ENCODE peak calls at places on chromosome 21, in five cellular contexts. One of them, this sample, is unnamed.

GRCh38 chr21:35111531-35111930 is 62.4 kb upstream of the RUNX1 start:
- DNase-seq in fibroblast of mammary gland: no peak
- DNase-seq in choroid plexus epithelial cell: no peak
- DNase-seq in astrocyte: no peak
- DNase-seq in lower lobe of right lung: no peak
- DNase-seq in this sample: no peak

GRCh38 chr21:31502537-31503143 is 156.9 kb upstream of the SOD1 start:
- DNase-seq in astrocyte: no peak
- DNase-seq in choroid plexus epithelial cell: no peak
- DNase-seq in fibroblast of mammary gland: no peak
- DNase-seq in lower lobe of right lung: no peak
- DNase-seq in this sample: no peak

GRCh38 chr21:38343691-38344090 is 86.9 kb downstream of the KCNJ15 start:
- DNase-seq in fibroblast of mammary gland: peak; percentile 50
- DNase-seq in choroid plexus epithelial cell: peak; percentile 17
- DNase-seq in lower lobe of right lung: peak; percentile 76
- DNase-seq in astrocyte: peak; percentile 79
- DNase-seq in this sample: peak; percentile 62

GRCh38 chr21:37166733-37167132 is 93.7 kb downstream of the TTC3 start:
- DNase-seq in fibroblast of mammary gland: no peak
- DNase-seq in choroid plexus epithelial cell: no peak
- DNase-seq in lower lobe of right lung: no peak
- DNase-seq in astrocyte: no peak
- DNase-seq in this sample: no peak

GRCh38 chr21:36288651-36289243 is 31.2 kb upstream of the MORC3 start:
- DNase-seq in choroid plexus epithelial cell: peak; percentile 44
- DNase-seq in lower lobe of right lung: no peak
- DNase-seq in astrocyte: peak; percentile 12
- DNase-seq in fibroblast of mammary gland: peak; percentile 3
- DNase-seq in this sample: no peak

GRCh38 chr21:26966978-26967913 is at the start of gene ADAMTS5:
- DNase-seq in choroid plexus epithelial cell: peak; percentile 63
- DNase-seq in fibroblast of mammary gland: peak; percentile 82
- DNase-seq in lower lobe of right lung: peak; percentile 47
- DNase-seq in astrocyte: peak; percentile 43
- DNase-seq in this sample: no peak

GRCh38 chr21:34336756-34337391 is 26.9 kb upstream of the KCNE2 start:
- DNase-seq in astrocyte: no peak
- DNase-seq in choroid plexus epithelial cell: peak; percentile 81
- DNase-seq in lower lobe of right lung: no peak
- DNase-seq in fibroblast of mammary gland: no peak
- DNase-seq in this sample: no peak

GRCh38 chr21:46477765-46478164 is 19.1 kb downstream of the DIP2A start:
- DNase-seq in astrocyte: peak; percentile 36
- DNase-seq in lower lobe of right lung: no peak
- DNase-seq in choroid plexus epithelial cell: peak; percentile 61
- DNase-seq in fibroblast of mammary gland: peak; percentile 79
- DNase-seq in this sample: no peak

GRCh38 chr21:33769057-33769456 is 126.8 kb downstream of the ITSN1 start:
- DNase-seq in choroid plexus epithelial cell: peak; percentile 16
- DNase-seq in astrocyte: no peak
- DNase-seq in lower lobe of right lung: no peak
- DNase-seq in fibroblast of mammary gland: no peak
- DNase-seq in this sample: no peak

GRCh38 chr21:34889287-34889536 is 159.9 kb downstream of the RUNX1 start:
- DNase-seq in astrocyte: peak; percentile 69
- DNase-seq in fibroblast of mammary gland: peak; percentile 74
- DNase-seq in lower lobe of right lung: peak; percentile 78
- DNase-seq in choroid plexus epithelial cell: peak; percentile 82
- DNase-seq in this sample: no peak

GRCh38 chr21:25396135-25396711 is 211.1 kb downstream of the MRPL39 start:
- DNase-seq in astrocyte: no peak
- DNase-seq in lower lobe of right lung: no peak
- DNase-seq in fibroblast of mammary gland: no peak
- DNase-seq in choroid plexus epithelial cell: no peak
- DNase-seq in this sample: no peak

GRCh38 chr21:34576043-34576466 is 38.9 kb downstream of the RCAN1 start:
- DNase-seq in astrocyte: peak; percentile 19
- DNase-seq in fibroblast of mammary gland: peak; percentile 62
- DNase-seq in choroid plexus epithelial cell: no peak
- DNase-seq in lower lobe of right lung: no peak
- DNase-seq in this sample: peak; percentile 52

GRCh38 chr21:46226920-46227599 is 1.5 kb downstream of the LSS start:
- DNase-seq in astrocyte: peak; percentile 35
- DNase-seq in choroid plexus epithelial cell: peak; percentile 88
- DNase-seq in lower lobe of right lung: no peak
- DNase-seq in fibroblast of mammary gland: peak; percentile 67
- DNase-seq in this sample: no peak

GRCh38 chr21:45471229-45472052 is 66.5 kb downstream of the COL18A1 start:
- DNase-seq in choroid plexus epithelial cell: peak; percentile 94
- DNase-seq in lower lobe of right lung: no peak
- DNase-seq in fibroblast of mammary gland: peak; percentile 94
- DNase-seq in astrocyte: peak; percentile 95
- DNase-seq in this sample: no peak

GRCh38 chr21:35561076-35561475 is 499.2 kb downstream of the SETD4 start:
- DNase-seq in astrocyte: no peak
- DNase-seq in choroid plexus epithelial cell: no peak
- DNase-seq in lower lobe of right lung: no peak
- DNase-seq in fibroblast of mammary gland: no peak
- DNase-seq in this sample: no peak

GRCh38 chr21:34983680-34984086 is 65.4 kb downstream of the RUNX1 start:
- DNase-seq in fibroblast of mammary gland: peak; percentile 87
- DNase-seq in choroid plexus epithelial cell: peak; percentile 42
- DNase-seq in lower lobe of right lung: no peak
- DNase-seq in astrocyte: peak; percentile 81
- DNase-seq in this sample: no peak

GRCh38 chr21:38721055-38721454 is 84.7 kb upstream of the ETS2 start:
- DNase-seq in astrocyte: no peak
- DNase-seq in lower lobe of right lung: no peak
- DNase-seq in fibroblast of mammary gland: no peak
- DNase-seq in choroid plexus epithelial cell: no peak
- DNase-seq in this sample: no peak

GRCh38 chr21:38351961-38352521 is 95.2 kb downstream of the KCNJ15 start:
- DNase-seq in lower lobe of right lung: no peak
- DNase-seq in astrocyte: peak; percentile 93
- DNase-seq in fibroblast of mammary gland: peak; percentile 93
- DNase-seq in choroid plexus epithelial cell: peak; percentile 61
- DNase-seq in this sample: no peak

GRCh38 chr21:30831194-30831765 is 1.7 kb upstream of the KRTAP7-1 start:
- DNase-seq in choroid plexus epithelial cell: peak; percentile 23
- DNase-seq in astrocyte: no peak
- DNase-seq in lower lobe of right lung: no peak
- DNase-seq in fibroblast of mammary gland: peak; percentile 25
- DNase-seq in this sample: peak; percentile 3

GRCh38 chr21:32917392-32918135 is 108.2 kb upstream of the OLIG2 start:
- DNase-seq in astrocyte: no peak
- DNase-seq in fibroblast of mammary gland: no peak
- DNase-seq in lower lobe of right lung: no peak
- DNase-seq in choroid plexus epithelial cell: peak; percentile 34
- DNase-seq in this sample: no peak

GRCh38 chr21:17585875-17586450 is 26.7 kb downstream of the BTG3 start:
- DNase-seq in choroid plexus epithelial cell: peak; percentile 78
- DNase-seq in lower lobe of right lung: no peak
- DNase-seq in astrocyte: peak; percentile 22
- DNase-seq in fibroblast of mammary gland: peak; percentile 70
- DNase-seq in this sample: peak; percentile 37

GRCh38 chr21:15728046-15728445 is 1.7 kb upstream of the USP25 start:
- DNase-seq in choroid plexus epithelial cell: no peak
- DNase-seq in astrocyte: no peak
- DNase-seq in lower lobe of right lung: no peak
- DNase-seq in fibroblast of mammary gland: no peak
- DNase-seq in this sample: no peak

GRCh38 chr21:15730484-15731242 is 881 bp downstream of the USP25 start:
- DNase-seq in fibroblast of mammary gland: no peak
- DNase-seq in choroid plexus epithelial cell: peak; percentile 23
- DNase-seq in astrocyte: no peak
- DNase-seq in lower lobe of right lung: no peak
- DNase-seq in this sample: no peak

GRCh38 chr21:15729346-15729673 is 472 bp upstream of the USP25 start:
- DNase-seq in astrocyte: peak; percentile 21
- DNase-seq in lower lobe of right lung: no peak
- DNase-seq in fibroblast of mammary gland: no peak
- DNase-seq in choroid plexus epithelial cell: peak; percentile 25
- DNase-seq in this sample: no peak

GRCh38 chr21:15731243-15731613 is 1.4 kb downstream of the USP25 start:
- DNase-seq in fibroblast of mammary gland: peak; percentile 36
- DNase-seq in lower lobe of right lung: no peak
- DNase-seq in choroid plexus epithelial cell: no peak
- DNase-seq in astrocyte: no peak
- DNase-seq in this sample: no peak

DNA sequence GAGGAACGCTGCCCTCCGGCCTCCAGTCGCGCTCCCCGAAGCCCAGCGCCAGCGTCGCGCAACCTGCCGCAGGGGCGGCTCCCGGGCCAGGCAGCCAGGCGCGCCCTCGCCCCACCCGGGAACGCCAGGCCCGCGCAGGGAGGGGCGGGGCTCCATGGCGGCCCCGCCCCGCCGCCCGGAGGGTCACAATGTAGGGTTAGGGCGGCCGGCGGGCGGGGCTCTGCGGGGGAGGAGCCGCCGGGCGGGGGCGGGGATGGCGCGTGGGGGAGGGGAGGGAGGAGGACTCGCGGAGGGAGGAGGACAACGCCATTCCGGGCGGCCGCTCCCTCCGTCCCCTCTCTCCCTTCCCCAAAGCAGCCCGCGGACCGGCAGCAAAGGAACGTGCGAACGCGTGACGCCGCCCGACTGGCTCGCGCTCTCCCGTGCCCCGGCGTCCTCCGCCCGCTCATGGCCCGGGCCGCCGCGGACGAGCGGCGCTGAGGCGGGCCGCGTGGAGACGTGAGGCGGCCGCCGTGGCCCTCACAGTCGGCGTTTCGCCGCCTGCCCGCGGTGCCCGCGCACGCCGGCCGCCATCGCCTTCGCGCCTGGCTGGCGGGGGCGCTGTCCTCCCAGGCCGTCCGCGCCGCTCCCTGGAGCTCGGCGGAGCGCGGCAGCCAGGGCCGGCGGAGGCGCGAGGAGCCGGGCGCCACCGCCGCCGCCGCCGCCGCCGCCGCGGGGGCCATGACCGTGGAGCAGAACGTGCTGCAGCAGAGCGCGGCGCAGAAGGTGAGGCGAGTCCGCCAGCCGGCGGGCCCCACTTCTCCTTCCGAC is at the start of gene USP25:
- DNase-seq in lower lobe of right lung: peak; percentile 94
- DNase-seq in choroid plexus epithelial cell: peak; percentile 69
- DNase-seq in fibroblast of mammary gland: peak; percentile 57
- DNase-seq in astrocyte: peak; percentile 48
- DNase-seq in this sample: no peak
- TF ChIP-seq CTCF in lower lobe of right lung: peak; percentile 13
- TF ChIP-seq CTCF in choroid plexus epithelial cell: peak; percentile 15
- TF ChIP-seq CTCF in fibroblast of mammary gland: no peak
- TF ChIP-seq CTCF in astrocyte: no peak
- TF ChIP-seq CTCF in this sample: peak; percentile 66

GRCh38 chr21:43811262-43812105 is 22.1 kb downstream of the RRP1 start:
- DNase-seq in astrocyte: no peak
- DNase-seq in fibroblast of mammary gland: no peak
- DNase-seq in lower lobe of right lung: no peak
- DNase-seq in choroid plexus epithelial cell: no peak
- DNase-seq in this sample: no peak
- H3K4me3 ChIP-seq in astrocyte: no peak overlapping the region
- H3K4me3 ChIP-seq in fibroblast of mammary gland: no peak overlapping the region
- H3K4me3 ChIP-seq in lower lobe of right lung: peak overlapping the region; percentile 47
- H3K4me3 ChIP-seq in choroid plexus epithelial cell: no peak overlapping the region
- H3K4me3 ChIP-seq in this sample: no peak overlapping the region

GRCh38 chr21:29168874-29169273 is 38.4 kb downstream of the MAP3K7CL start:
- DNase-seq in lower lobe of right lung: no peak
- DNase-seq in astrocyte: peak; percentile 55
- DNase-seq in choroid plexus epithelial cell: no peak
- DNase-seq in fibroblast of mammary gland: no peak
- DNase-seq in this sample: no peak

GRCh38 chr21:29166853-29167252 is 36.4 kb downstream of the MAP3K7CL start:
- DNase-seq in choroid plexus epithelial cell: no peak
- DNase-seq in fibroblast of mammary gland: no peak
- DNase-seq in lower lobe of right lung: no peak
- DNase-seq in astrocyte: no peak
- DNase-seq in this sample: no peak

GRCh38 chr21:29163381-29164115 is 33.1 kb downstream of the MAP3K7CL start:
- DNase-seq in astrocyte: no peak
- DNase-seq in choroid plexus epithelial cell: peak; percentile 48
- DNase-seq in fibroblast of mammary gland: peak; percentile 80
- DNase-seq in lower lobe of right lung: peak; percentile 50
- DNase-seq in this sample: no peak

GRCh38 chr21:29166333-29166732 is 35.9 kb downstream of the MAP3K7CL start:
- DNase-seq in astrocyte: no peak
- DNase-seq in choroid plexus epithelial cell: no peak
- DNase-seq in lower lobe of right lung: no peak
- DNase-seq in fibroblast of mammary gland: no peak
- DNase-seq in this sample: no peak

DNA sequence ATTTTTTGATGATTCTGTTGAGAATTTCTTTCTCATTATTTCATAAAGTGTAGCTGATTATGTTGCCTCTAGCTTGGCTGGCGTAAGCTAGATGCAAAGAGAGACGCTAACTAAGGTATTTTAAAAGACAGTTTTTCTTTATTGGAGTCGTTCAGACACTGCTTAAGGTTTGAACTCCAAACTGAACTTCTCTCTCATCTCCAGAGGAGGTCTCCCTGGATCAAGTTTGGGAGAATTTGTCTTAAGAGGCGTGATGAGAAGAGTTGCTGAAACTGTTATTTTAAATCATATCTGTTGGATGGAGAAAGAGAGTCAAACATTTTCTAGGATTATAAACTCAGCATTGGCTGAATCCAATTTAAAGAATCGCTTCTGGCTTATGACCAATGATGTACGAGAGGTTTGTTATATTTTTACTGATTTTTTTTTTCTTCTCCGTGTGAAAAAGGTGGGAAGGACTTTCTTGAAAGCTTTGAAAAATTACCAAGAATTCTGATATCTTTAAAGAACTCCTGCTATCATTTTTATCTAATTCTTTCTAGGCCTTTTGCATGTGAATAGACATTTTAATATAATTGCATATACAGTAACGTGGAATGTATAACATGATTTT is 34.0 kb downstream of the MAP3K7CL start:
- DNase-seq in lower lobe of right lung: no peak
- DNase-seq in choroid plexus epithelial cell: peak; percentile 96
- DNase-seq in astrocyte: peak; percentile 71
- DNase-seq in fibroblast of mammary gland: peak; percentile 92
- DNase-seq in this sample: peak; percentile 66
- TF ChIP-seq CTCF in lower lobe of right lung: peak; percentile 71
- TF ChIP-seq CTCF in choroid plexus epithelial cell: peak; percentile 83
- TF ChIP-seq CTCF in astrocyte: peak; percentile 73
- TF ChIP-seq CTCF in fibroblast of mammary gland: peak; percentile 94
- TF ChIP-seq CTCF in this sample: peak; percentile 76

DNA sequence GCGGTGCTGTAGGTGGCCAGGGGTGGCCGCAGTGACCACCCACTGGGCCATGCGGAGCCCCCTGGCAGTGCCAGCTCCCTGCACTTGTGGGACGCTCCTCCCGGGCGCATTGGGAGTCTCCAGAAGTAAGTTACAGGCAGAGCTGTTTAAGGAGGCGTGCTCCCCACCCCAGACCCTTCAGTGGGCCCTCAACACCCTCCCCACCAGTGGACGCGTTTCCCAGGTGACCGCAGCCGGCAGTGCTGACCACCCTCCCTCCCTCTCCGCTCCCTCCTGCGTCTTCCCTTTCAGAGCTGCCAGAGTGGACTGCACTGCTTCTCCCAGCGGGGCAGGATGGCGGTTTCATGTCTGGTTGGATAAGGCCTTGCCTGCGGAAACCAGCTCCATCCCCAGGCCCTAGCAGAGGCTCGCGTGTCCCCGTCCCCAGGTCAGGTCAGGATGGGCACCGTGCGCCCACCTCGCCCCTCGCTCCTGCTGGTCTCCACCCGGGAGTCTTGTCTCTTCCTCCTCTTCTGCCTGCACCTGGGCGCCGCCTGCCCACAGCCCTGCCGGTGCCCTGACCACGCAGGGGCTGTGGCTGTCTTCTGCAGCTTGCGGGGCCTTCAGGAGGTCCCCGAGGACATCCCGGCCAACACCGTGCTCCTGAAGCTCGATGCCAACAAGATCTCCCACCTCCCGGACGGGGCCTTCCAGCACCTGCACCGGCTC is 1.1 kb downstream of the LRRC3 start:
- DNase-seq in astrocyte: no peak
- DNase-seq in lower lobe of right lung: peak; percentile 48
- DNase-seq in fibroblast of mammary gland: no peak
- DNase-seq in choroid plexus epithelial cell: no peak
- DNase-seq in this sample: no peak
- H3K4me3 ChIP-seq in astrocyte: no peak overlapping the region
- H3K4me3 ChIP-seq in lower lobe of right lung: peak overlapping the region; percentile 71
- H3K4me3 ChIP-seq in fibroblast of mammary gland: peak overlapping the region; percentile 48
- H3K4me3 ChIP-seq in choroid plexus epithelial cell: peak overlapping the region; percentile 55
- H3K4me3 ChIP-seq in this sample: peak overlapping the region; percentile 62